ENCODE peak calls at places on chromosome 16, in six cellular contexts. One of them, this sample, is unnamed.

GRCh38 chr16:57530531-57531252 is 5.7 kb downstream of the CCDC102A start:
- DNase-seq in activated CD8-positive, alpha-beta memory T cell treated with anti-CD3 and anti-CD28 coated beads, Interleukin-2, amount 50 U/mL, for 4 hours: no peak
- DNase-seq in cerebellar cortex: no peak
- DNase-seq in DMS 273 treated with DMSO at 0.1 percent for 48 hours: no peak
- DNase-seq in endothelial cell: no peak
- DNase-seq in Ammon's horn: no peak
- DNase-seq in this sample: no peak

GRCh38 chr16:48511716-48512115 is 98.3 kb downstream of the N4BP1 start:
- DNase-seq in cerebellar cortex: no peak
- DNase-seq in endothelial cell: no peak
- DNase-seq in activated CD8-positive, alpha-beta memory T cell treated with anti-CD3 and anti-CD28 coated beads, Interleukin-2, amount 50 U/mL, for 4 hours: no peak
- DNase-seq in DMS 273 treated with DMSO at 0.1 percent for 48 hours: no peak
- DNase-seq in Ammon's horn: no peak
- DNase-seq in this sample: no peak

GRCh38 chr16:85385463-85386331 is 227.4 kb upstream of the GSE1 start:
- DNase-seq in activated CD8-positive, alpha-beta memory T cell treated with anti-CD3 and anti-CD28 coated beads, Interleukin-2, amount 50 U/mL, for 4 hours: peak
- DNase-seq in Ammon's horn: no peak
- DNase-seq in cerebellar cortex: no peak
- DNase-seq in DMS 273 treated with DMSO at 0.1 percent for 48 hours: no peak
- DNase-seq in endothelial cell: no peak
- DNase-seq in this sample: no peak

GRCh38 chr16:64144612-64145011 is 977.3 kb downstream of the CDH11 start:
- DNase-seq in cerebellar cortex: no peak
- DNase-seq in activated CD8-positive, alpha-beta memory T cell treated with anti-CD3 and anti-CD28 coated beads, Interleukin-2, amount 50 U/mL, for 4 hours: no peak
- DNase-seq in Ammon's horn: no peak
- DNase-seq in DMS 273 treated with DMSO at 0.1 percent for 48 hours: no peak
- DNase-seq in endothelial cell: no peak
- DNase-seq in this sample: no peak

GRCh38 chr16:81201267-81201666 is 37.2 kb upstream of the BCO1 start:
- DNase-seq in DMS 273 treated with DMSO at 0.1 percent for 48 hours: no peak
- DNase-seq in cerebellar cortex: no peak
- DNase-seq in Ammon's horn: peak
- DNase-seq in activated CD8-positive, alpha-beta memory T cell treated with anti-CD3 and anti-CD28 coated beads, Interleukin-2, amount 50 U/mL, for 4 hours: no peak
- DNase-seq in endothelial cell: no peak
- DNase-seq in this sample: no peak

GRCh38 chr16:83839561-83839960 is 31.8 kb downstream of the HSBP1 start:
- DNase-seq in endothelial cell: no peak
- DNase-seq in Ammon's horn: no peak
- DNase-seq in cerebellar cortex: no peak
- DNase-seq in DMS 273 treated with DMSO at 0.1 percent for 48 hours: no peak
- DNase-seq in activated CD8-positive, alpha-beta memory T cell treated with anti-CD3 and anti-CD28 coated beads, Interleukin-2, amount 50 U/mL, for 4 hours: no peak
- DNase-seq in this sample: no peak

GRCh38 chr16:79093554-79093967 is 507.0 kb downstream of the MAF start:
- DNase-seq in DMS 273 treated with DMSO at 0.1 percent for 48 hours: no peak
- DNase-seq in endothelial cell: no peak
- DNase-seq in activated CD8-positive, alpha-beta memory T cell treated with anti-CD3 and anti-CD28 coated beads, Interleukin-2, amount 50 U/mL, for 4 hours: peak
- DNase-seq in Ammon's horn: peak
- DNase-seq in cerebellar cortex: no peak
- DNase-seq in this sample: no peak

GRCh38 chr16:22031483-22032083 is 23.7 kb downstream of the MOSMO start:
- DNase-seq in endothelial cell: no peak
- DNase-seq in Ammon's horn: no peak
- DNase-seq in DMS 273 treated with DMSO at 0.1 percent for 48 hours: no peak
- DNase-seq in cerebellar cortex: no peak
- DNase-seq in activated CD8-positive, alpha-beta memory T cell treated with anti-CD3 and anti-CD28 coated beads, Interleukin-2, amount 50 U/mL, for 4 hours: no peak
- DNase-seq in this sample: no peak

GRCh38 chr16:14249291-14250032 is 178.3 kb downstream of the MRTFB start:
- DNase-seq in cerebellar cortex: peak
- DNase-seq in DMS 273 treated with DMSO at 0.1 percent for 48 hours: peak
- DNase-seq in activated CD8-positive, alpha-beta memory T cell treated with anti-CD3 and anti-CD28 coated beads, Interleukin-2, amount 50 U/mL, for 4 hours: peak
- DNase-seq in endothelial cell: peak
- DNase-seq in Ammon's horn: peak
- DNase-seq in this sample: peak

GRCh38 chr16:84667600-84668309 is 19.4 kb downstream of the KLHL36 start:
- DNase-seq in DMS 273 treated with DMSO at 0.1 percent for 48 hours: no peak
- DNase-seq in activated CD8-positive, alpha-beta memory T cell treated with anti-CD3 and anti-CD28 coated beads, Interleukin-2, amount 50 U/mL, for 4 hours: no peak
- DNase-seq in cerebellar cortex: no peak
- DNase-seq in endothelial cell: no peak
- DNase-seq in Ammon's horn: no peak
- DNase-seq in this sample: no peak

GRCh38 chr16:82983390-82983789 is 356.6 kb downstream of the CDH13 start:
- DNase-seq in activated CD8-positive, alpha-beta memory T cell treated with anti-CD3 and anti-CD28 coated beads, Interleukin-2, amount 50 U/mL, for 4 hours: no peak
- DNase-seq in cerebellar cortex: no peak
- DNase-seq in endothelial cell: no peak
- DNase-seq in Ammon's horn: no peak
- DNase-seq in DMS 273 treated with DMSO at 0.1 percent for 48 hours: no peak
- DNase-seq in this sample: no peak

GRCh38 chr16:57184890-57185445 is 871 bp downstream of the PSME3IP1 start:
- DNase-seq in cerebellar cortex: no peak
- DNase-seq in Ammon's horn: no peak
- DNase-seq in DMS 273 treated with DMSO at 0.1 percent for 48 hours: no peak
- DNase-seq in activated CD8-positive, alpha-beta memory T cell treated with anti-CD3 and anti-CD28 coated beads, Interleukin-2, amount 50 U/mL, for 4 hours: no peak
- DNase-seq in endothelial cell: no peak
- DNase-seq in this sample: no peak

GRCh38 chr16:46920402-46921068 is 36.4 kb downstream of the GPT2 start:
- DNase-seq in activated CD8-positive, alpha-beta memory T cell treated with anti-CD3 and anti-CD28 coated beads, Interleukin-2, amount 50 U/mL, for 4 hours: no peak
- DNase-seq in cerebellar cortex: no peak
- DNase-seq in Ammon's horn: peak
- DNase-seq in endothelial cell: no peak
- DNase-seq in DMS 273 treated with DMSO at 0.1 percent for 48 hours: no peak
- DNase-seq in this sample: no peak

GRCh38 chr16:56554441-56554840 is 10.4 kb upstream of the MT4 start:
- DNase-seq in activated CD8-positive, alpha-beta memory T cell treated with anti-CD3 and anti-CD28 coated beads, Interleukin-2, amount 50 U/mL, for 4 hours: no peak
- DNase-seq in cerebellar cortex: no peak
- DNase-seq in Ammon's horn: no peak
- DNase-seq in endothelial cell: no peak
- DNase-seq in DMS 273 treated with DMSO at 0.1 percent for 48 hours: no peak
- DNase-seq in this sample: no peak

GRCh38 chr16:85316321-85316919 is 204.1 kb upstream of the CIBAR2 start:
- DNase-seq in cerebellar cortex: peak
- DNase-seq in Ammon's horn: peak
- DNase-seq in activated CD8-positive, alpha-beta memory T cell treated with anti-CD3 and anti-CD28 coated beads, Interleukin-2, amount 50 U/mL, for 4 hours: peak
- DNase-seq in DMS 273 treated with DMSO at 0.1 percent for 48 hours: peak
- DNase-seq in endothelial cell: peak
- DNase-seq in this sample: peak

GRCh38 chr16:5231246-5231759 is 133.7 kb upstream of the EEF2KMT start:
- DNase-seq in cerebellar cortex: no peak
- DNase-seq in DMS 273 treated with DMSO at 0.1 percent for 48 hours: no peak
- DNase-seq in Ammon's horn: no peak
- DNase-seq in activated CD8-positive, alpha-beta memory T cell treated with anti-CD3 and anti-CD28 coated beads, Interleukin-2, amount 50 U/mL, for 4 hours: no peak
- DNase-seq in endothelial cell: no peak
- DNase-seq in this sample: no peak

GRCh38 chr16:58493756-58494431 is 6.0 kb upstream of the NDRG4 start:
- DNase-seq in Ammon's horn: no peak
- DNase-seq in activated CD8-positive, alpha-beta memory T cell treated with anti-CD3 and anti-CD28 coated beads, Interleukin-2, amount 50 U/mL, for 4 hours: no peak
- DNase-seq in cerebellar cortex: no peak
- DNase-seq in DMS 273 treated with DMSO at 0.1 percent for 48 hours: no peak
- DNase-seq in endothelial cell: no peak
- DNase-seq in this sample: no peak

GRCh38 chr16:27918755-27919154 is 144.8 kb downstream of the GSG1L start:
- DNase-seq in cerebellar cortex: no peak
- DNase-seq in DMS 273 treated with DMSO at 0.1 percent for 48 hours: no peak
- DNase-seq in Ammon's horn: no peak
- DNase-seq in activated CD8-positive, alpha-beta memory T cell treated with anti-CD3 and anti-CD28 coated beads, Interleukin-2, amount 50 U/mL, for 4 hours: no peak
- DNase-seq in endothelial cell: no peak
- DNase-seq in this sample: no peak

GRCh38 chr16:54544553-54545180 is 258.1 kb upstream of the IRX3 start:
- DNase-seq in DMS 273 treated with DMSO at 0.1 percent for 48 hours: no peak
- DNase-seq in activated CD8-positive, alpha-beta memory T cell treated with anti-CD3 and anti-CD28 coated beads, Interleukin-2, amount 50 U/mL, for 4 hours: no peak
- DNase-seq in endothelial cell: no peak
- DNase-seq in Ammon's horn: no peak
- DNase-seq in cerebellar cortex: no peak
- DNase-seq in this sample: no peak

GRCh38 chr16:68444058-68444657 is 4.2 kb downstream of the SMPD3 start:
- DNase-seq in activated CD8-positive, alpha-beta memory T cell treated with anti-CD3 and anti-CD28 coated beads, Interleukin-2, amount 50 U/mL, for 4 hours: no peak
- DNase-seq in cerebellar cortex: no peak
- DNase-seq in Ammon's horn: no peak
- DNase-seq in DMS 273 treated with DMSO at 0.1 percent for 48 hours: no peak
- DNase-seq in endothelial cell: peak
- DNase-seq in this sample: peak

GRCh38 chr16:15811778-15812750 is 44.8 kb downstream of the MYH11 start:
- DNase-seq in cerebellar cortex: no peak
- DNase-seq in Ammon's horn: peak
- DNase-seq in endothelial cell: no peak
- DNase-seq in activated CD8-positive, alpha-beta memory T cell treated with anti-CD3 and anti-CD28 coated beads, Interleukin-2, amount 50 U/mL, for 4 hours: no peak
- DNase-seq in DMS 273 treated with DMSO at 0.1 percent for 48 hours: no peak
- DNase-seq in this sample: peak

GRCh38 chr16:4922721-4923342 is 14.1 kb downstream of the PPL start:
- DNase-seq in endothelial cell: no peak
- DNase-seq in DMS 273 treated with DMSO at 0.1 percent for 48 hours: peak
- DNase-seq in cerebellar cortex: no peak
- DNase-seq in activated CD8-positive, alpha-beta memory T cell treated with anti-CD3 and anti-CD28 coated beads, Interleukin-2, amount 50 U/mL, for 4 hours: no peak
- DNase-seq in Ammon's horn: no peak
- DNase-seq in this sample: no peak

GRCh38 chr16:22098538-22099255 is 6.4 kb downstream of the VWA3A start:
- DNase-seq in DMS 273 treated with DMSO at 0.1 percent for 48 hours: peak
- DNase-seq in endothelial cell: no peak
- DNase-seq in cerebellar cortex: peak
- DNase-seq in Ammon's horn: peak
- DNase-seq in activated CD8-positive, alpha-beta memory T cell treated with anti-CD3 and anti-CD28 coated beads, Interleukin-2, amount 50 U/mL, for 4 hours: no peak
- DNase-seq in this sample: peak

GRCh38 chr16:86224126-86224525 is 286.2 kb upstream of the FOXF1 start:
- DNase-seq in DMS 273 treated with DMSO at 0.1 percent for 48 hours: no peak
- DNase-seq in activated CD8-positive, alpha-beta memory T cell treated with anti-CD3 and anti-CD28 coated beads, Interleukin-2, amount 50 U/mL, for 4 hours: no peak
- DNase-seq in endothelial cell: no peak
- DNase-seq in Ammon's horn: no peak
- DNase-seq in cerebellar cortex: no peak
- DNase-seq in this sample: no peak

GRCh38 chr16:51431517-51432241 is 280.6 kb upstream of the SALL1 start:
- DNase-seq in endothelial cell: no peak
- DNase-seq in cerebellar cortex: no peak
- DNase-seq in Ammon's horn: peak
- DNase-seq in DMS 273 treated with DMSO at 0.1 percent for 48 hours: peak
- DNase-seq in activated CD8-positive, alpha-beta memory T cell treated with anti-CD3 and anti-CD28 coated beads, Interleukin-2, amount 50 U/mL, for 4 hours: no peak
- DNase-seq in this sample: peak

GRCh38 chr16:57706717-57707116 is 12.1 kb downstream of the DRC7 start:
- DNase-seq in DMS 273 treated with DMSO at 0.1 percent for 48 hours: no peak
- DNase-seq in activated CD8-positive, alpha-beta memory T cell treated with anti-CD3 and anti-CD28 coated beads, Interleukin-2, amount 50 U/mL, for 4 hours: no peak
- DNase-seq in cerebellar cortex: no peak
- DNase-seq in endothelial cell: no peak
- DNase-seq in Ammon's horn: no peak
- DNase-seq in this sample: no peak

GRCh38 chr16:79167893-79168292 is 432.6 kb downstream of the MAF start:
- DNase-seq in endothelial cell: no peak
- DNase-seq in DMS 273 treated with DMSO at 0.1 percent for 48 hours: no peak
- DNase-seq in activated CD8-positive, alpha-beta memory T cell treated with anti-CD3 and anti-CD28 coated beads, Interleukin-2, amount 50 U/mL, for 4 hours: no peak
- DNase-seq in Ammon's horn: no peak
- DNase-seq in cerebellar cortex: no peak
- DNase-seq in this sample: no peak

GRCh38 chr16:79009911-79010310 is 590.6 kb downstream of the MAF start:
- DNase-seq in DMS 273 treated with DMSO at 0.1 percent for 48 hours: no peak
- DNase-seq in endothelial cell: no peak
- DNase-seq in Ammon's horn: no peak
- DNase-seq in cerebellar cortex: no peak
- DNase-seq in activated CD8-positive, alpha-beta memory T cell treated with anti-CD3 and anti-CD28 coated beads, Interleukin-2, amount 50 U/mL, for 4 hours: no peak
- DNase-seq in this sample: no peak

GRCh38 chr16:27690604-27691003 is 140.7 kb downstream of the KATNIP start:
- DNase-seq in cerebellar cortex: peak
- DNase-seq in activated CD8-positive, alpha-beta memory T cell treated with anti-CD3 and anti-CD28 coated beads, Interleukin-2, amount 50 U/mL, for 4 hours: no peak
- DNase-seq in Ammon's horn: peak
- DNase-seq in DMS 273 treated with DMSO at 0.1 percent for 48 hours: peak
- DNase-seq in endothelial cell: peak
- DNase-seq in this sample: peak

This sample was measured in astrocyte of the spinal cord.